ENCODE peak calls at places on chromosomes 12 and 14, in six cellular contexts. One of them, this sample, is unnamed. For H3K9me3, the result is how much of the 10 kb centered on the place peaks cover.

GRCh38 chr12:92445253-92446081 is 257.3 kb upstream of the PLEKHG7 start:
- DNase-seq in esophagus squamous epithelium: no peak
- DNase-seq in Peyer's patch: peak
- DNase-seq in adrenal gland: peak
- DNase-seq in mucosa of descending colon: no peak
- DNase-seq in lower lobe of right lung: no peak
- DNase-seq in this sample: no peak

GRCh38 chr14:101862177-101862576 is 100.7 kb downstream of the PPP2R5C start:
- DNase-seq in lower lobe of right lung: no peak
- DNase-seq in adrenal gland: peak
- DNase-seq in Peyer's patch: no peak
- DNase-seq in esophagus squamous epithelium: no peak
- DNase-seq in mucosa of descending colon: no peak
- DNase-seq in this sample: no peak

GRCh38 chr12:72075891-72076557 is 137.4 kb downstream of the TPH2 start:
- DNase-seq in adrenal gland: no peak
- DNase-seq in mucosa of descending colon: peak
- DNase-seq in Peyer's patch: no peak
- DNase-seq in esophagus squamous epithelium: no peak
- DNase-seq in lower lobe of right lung: no peak
- DNase-seq in this sample: peak

GRCh38 chr14:23631702-23632460 is 4.3 kb upstream of the DHRS2 start:
- DNase-seq in Peyer's patch: no peak
- DNase-seq in mucosa of descending colon: peak
- DNase-seq in esophagus squamous epithelium: no peak
- DNase-seq in adrenal gland: peak
- DNase-seq in lower lobe of right lung: peak
- DNase-seq in this sample: no peak

GRCh38 chr14:68661226-68662225 is 131.3 kb downstream of the ZFP36L1 start:
- DNase-seq in Peyer's patch: no peak
- DNase-seq in lower lobe of right lung: no peak
- DNase-seq in mucosa of descending colon: no peak
- DNase-seq in esophagus squamous epithelium: no peak
- DNase-seq in adrenal gland: no peak
- DNase-seq in this sample: peak

GRCh38 chr12:87728936-87729593 is 300.1 kb downstream of the C12orf50 start:
- DNase-seq in mucosa of descending colon: no peak
- DNase-seq in lower lobe of right lung: no peak
- DNase-seq in Peyer's patch: no peak
- DNase-seq in esophagus squamous epithelium: no peak
- DNase-seq in adrenal gland: no peak
- DNase-seq in this sample: no peak

GRCh38 chr12:26884765-26885576 is 52.0 kb upstream of the ITPR2 start:
- DNase-seq in adrenal gland: peak
- DNase-seq in Peyer's patch: peak
- DNase-seq in mucosa of descending colon: peak
- DNase-seq in esophagus squamous epithelium: peak
- DNase-seq in lower lobe of right lung: peak
- DNase-seq in this sample: peak

GRCh38 chr12:53996188-53996885 is 3.6 kb upstream of the HOXC9 start:
- DNase-seq in esophagus squamous epithelium: no peak
- DNase-seq in Peyer's patch: no peak
- DNase-seq in mucosa of descending colon: no peak
- DNase-seq in adrenal gland: no peak
- DNase-seq in lower lobe of right lung: no peak
- DNase-seq in this sample: no peak

GRCh38 chr14:73759183-73759713 is 45.1 kb upstream of the PNMA1 start:
- DNase-seq in mucosa of descending colon: peak
- DNase-seq in Peyer's patch: no peak
- DNase-seq in lower lobe of right lung: peak
- DNase-seq in esophagus squamous epithelium: no peak
- DNase-seq in adrenal gland: peak
- DNase-seq in this sample: no peak

GRCh38 chr14:105328678-105329390 is 14.3 kb downstream of the PACS2 start:
- DNase-seq in lower lobe of right lung: no peak
- DNase-seq in esophagus squamous epithelium: no peak
- DNase-seq in mucosa of descending colon: no peak
- DNase-seq in Peyer's patch: no peak
- DNase-seq in adrenal gland: peak
- DNase-seq in this sample: no peak
- TF ChIP-seq CTCF in lower lobe of right lung: no peak
- TF ChIP-seq CTCF in esophagus squamous epithelium: no peak
- TF ChIP-seq CTCF in mucosa of descending colon: no peak
- TF ChIP-seq CTCF in Peyer's patch: no peak
- TF ChIP-seq CTCF in adrenal gland: no peak
- TF ChIP-seq CTCF in this sample: no peak

DNA sequence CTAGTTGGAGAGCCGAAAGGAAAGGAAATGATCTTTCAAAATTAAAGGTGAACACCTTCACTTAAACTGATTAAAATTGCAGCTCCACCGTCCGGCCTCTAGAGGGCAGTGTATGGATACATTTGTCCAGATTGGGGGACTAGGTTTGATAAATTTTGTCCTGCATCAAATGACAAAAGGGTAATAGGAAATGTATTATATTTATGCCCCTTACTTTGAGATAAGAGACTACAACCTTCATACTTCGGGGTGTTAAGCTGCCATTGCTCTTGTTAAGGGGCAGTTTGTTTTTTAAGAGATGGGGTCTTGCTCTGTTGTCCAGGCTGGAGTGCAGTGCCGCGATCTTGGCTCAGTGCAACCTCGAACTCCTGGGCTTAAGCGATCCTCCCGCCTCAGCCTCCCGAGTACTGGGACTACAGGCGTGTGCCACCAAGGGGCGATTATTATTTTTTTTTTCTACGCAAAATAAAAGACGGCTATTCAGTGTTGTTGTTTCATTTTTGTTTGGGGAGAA is 818 bp upstream of the SUOX start:
- DNase-seq in adrenal gland: peak
- DNase-seq in esophagus squamous epithelium: no peak
- DNase-seq in mucosa of descending colon: peak
- DNase-seq in lower lobe of right lung: no peak
- DNase-seq in Peyer's patch: peak
- DNase-seq in this sample: no peak
- H3K4me3 ChIP-seq in adrenal gland: peak
- H3K4me3 ChIP-seq in esophagus squamous epithelium: peak
- H3K4me3 ChIP-seq in mucosa of descending colon: peak
- H3K4me3 ChIP-seq in lower lobe of right lung: peak
- H3K4me3 ChIP-seq in Peyer's patch: peak
- H3K4me3 ChIP-seq in this sample: peak

GRCh38 chr12:28063355-28063885 is 90.9 kb upstream of the PTHLH start:
- DNase-seq in lower lobe of right lung: no peak
- DNase-seq in mucosa of descending colon: no peak
- DNase-seq in esophagus squamous epithelium: no peak
- DNase-seq in Peyer's patch: no peak
- DNase-seq in adrenal gland: no peak
- DNase-seq in this sample: no peak
- H3K9me3 ChIP-seq in lower lobe of right lung: under half
- H3K9me3 ChIP-seq in mucosa of descending colon: under half
- H3K9me3 ChIP-seq in esophagus squamous epithelium: under half
- H3K9me3 ChIP-seq in Peyer's patch: under half
- H3K9me3 ChIP-seq in adrenal gland: under half
- H3K9me3 ChIP-seq in this sample: under half

DNA sequence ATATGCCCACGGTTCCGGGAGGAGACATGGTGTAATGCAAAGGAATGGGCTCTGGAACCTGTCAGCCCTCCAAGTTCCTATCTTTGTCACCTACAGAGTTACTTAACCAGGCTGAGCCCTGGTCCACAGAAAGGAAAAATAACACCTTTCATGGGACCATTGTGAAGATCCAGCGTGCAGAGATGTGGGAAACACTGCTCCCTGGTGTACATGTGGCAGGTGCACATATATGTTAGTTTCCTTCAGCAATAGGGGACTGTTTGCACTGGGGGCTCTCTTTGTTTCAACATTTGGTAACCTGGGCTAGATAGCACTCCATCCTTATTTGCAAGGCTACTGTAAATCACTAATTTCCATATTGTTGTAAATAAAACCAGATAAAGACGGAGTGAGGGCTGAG is 72.3 kb downstream of the ANO2 start:
- DNase-seq in mucosa of descending colon: peak
- DNase-seq in lower lobe of right lung: no peak
- DNase-seq in esophagus squamous epithelium: no peak
- DNase-seq in Peyer's patch: no peak
- DNase-seq in adrenal gland: no peak
- DNase-seq in this sample: no peak
- TF ChIP-seq CTCF in mucosa of descending colon: no peak
- TF ChIP-seq CTCF in lower lobe of right lung: no peak
- TF ChIP-seq CTCF in esophagus squamous epithelium: no peak
- TF ChIP-seq CTCF in Peyer's patch: peak
- TF ChIP-seq CTCF in adrenal gland: no peak
- TF ChIP-seq CTCF in this sample: peak

GRCh38 chr12:48451372-48451771 is 21.0 kb upstream of the ANP32D start:
- DNase-seq in mucosa of descending colon: no peak
- DNase-seq in adrenal gland: no peak
- DNase-seq in esophagus squamous epithelium: no peak
- DNase-seq in lower lobe of right lung: no peak
- DNase-seq in Peyer's patch: no peak
- DNase-seq in this sample: no peak

GRCh38 chr12:48442191-48442828 is 30.0 kb upstream of the ANP32D start:
- DNase-seq in mucosa of descending colon: no peak
- DNase-seq in adrenal gland: no peak
- DNase-seq in Peyer's patch: no peak
- DNase-seq in lower lobe of right lung: no peak
- DNase-seq in esophagus squamous epithelium: no peak
- DNase-seq in this sample: no peak

GRCh38 chr12:48446372-48446771 is 26.0 kb upstream of the ANP32D start:
- DNase-seq in adrenal gland: no peak
- DNase-seq in esophagus squamous epithelium: no peak
- DNase-seq in Peyer's patch: no peak
- DNase-seq in lower lobe of right lung: no peak
- DNase-seq in mucosa of descending colon: no peak
- DNase-seq in this sample: no peak

GRCh38 chr12:48445538-48445937 is 26.8 kb upstream of the ANP32D start:
- DNase-seq in lower lobe of right lung: no peak
- DNase-seq in adrenal gland: no peak
- DNase-seq in mucosa of descending colon: no peak
- DNase-seq in esophagus squamous epithelium: no peak
- DNase-seq in Peyer's patch: no peak
- DNase-seq in this sample: no peak

GRCh38 chr12:48447755-48448154 is 24.6 kb upstream of the ANP32D start:
- DNase-seq in mucosa of descending colon: no peak
- DNase-seq in esophagus squamous epithelium: no peak
- DNase-seq in Peyer's patch: no peak
- DNase-seq in lower lobe of right lung: no peak
- DNase-seq in adrenal gland: no peak
- DNase-seq in this sample: no peak
- H3K4me3 ChIP-seq in mucosa of descending colon: no peak
- H3K4me3 ChIP-seq in esophagus squamous epithelium: no peak
- H3K4me3 ChIP-seq in Peyer's patch: no peak
- H3K4me3 ChIP-seq in lower lobe of right lung: no peak
- H3K4me3 ChIP-seq in adrenal gland: no peak
- H3K4me3 ChIP-seq in this sample: no peak